ENCODE peak calls at places on chromosomes 6 and 20, in five cellular contexts. H is activated effector memory CD4-positive, alpha-beta T cell treated with anti-CD3 and anti-CD28 coated beads, Interleukin-2, amount 50 U/mL, for 16 hours; Q is stimulated activated naive CD8-positive, alpha-beta T cell treated with anti-CD3 and anti-CD28 coated beads, Interleukin-15, amount 100 ng/mL, for 72 hours; E is Right ventricle myocardium inferior; G is left ventricle myocardium inferior. J is an unnamed sample.

GRCh38 chr6:17039266-17039665 is 62.6 kb upstream of the STMND1 start:
- DNase-seq in G (no peak), Q (no peak), H (no peak), E (no peak), J (no peak)

GRCh38 chr20:52524865-52525264 is 333.3 kb upstream of the ZFP64 start:
- DNase-seq in Q (no peak), G (no peak), H (no peak), E (no peak), J (no peak)

GRCh38 chr6:163841326-163841725 is 426.8 kb downstream of the QKI start:
- DNase-seq in G (no peak), E (no peak), Q (no peak), H (no peak), J (no peak)

GRCh38 chr6:38133932-38134703 is 314.6 kb downstream of the ZFAND3 start:
- DNase-seq in Q (no peak), H (no peak), G (no peak), E (no peak), J (no peak)

GRCh38 chr20:16947346-16947943 is 199.3 kb downstream of the OTOR start:
- DNase-seq in Q (no peak), E (no peak), G (no peak), H (no peak), J (no peak)

GRCh38 chr6:24743265-24743943 is 24.4 kb upstream of the C6orf62 start:
- DNase-seq in H (no peak), Q (peak), E (no peak), G (no peak), J (no peak)

GRCh38 chr20:5767493-5768098 is 17.4 kb downstream of the SHLD1 start:
- DNase-seq in E (no peak), G (no peak), H (no peak), Q (no peak), J (no peak)

GRCh38 chr6:73679009-73679408 is 17.0 kb upstream of the CD109 start:
- DNase-seq in Q (no peak), E (no peak), G (no peak), H (no peak), J (no peak)

GRCh38 chr6:18501313-18502013 is 114.3 kb downstream of the RNF144B start:
- DNase-seq in H (no peak), E (peak), G (peak), Q (no peak), J (no peak)

GRCh38 chr6:161422710-161423109 is 148.8 kb upstream of the AGPAT4 start:
- DNase-seq in Q (no peak), E (no peak), H (no peak), G (no peak), J (no peak)

GRCh38 chr6:82568290-82568993 is 204.8 kb downstream of the TPBG start:
- DNase-seq in E (no peak), H (no peak), Q (no peak), G (no peak), J (no peak)